ENCODE peak calls at places on chromosomes 3 and 15, in five cellular contexts. N is CD8-positive, alpha-beta T cell; K is stomach; R is neuronal stem cell; L is keratinocyte. U is an unnamed sample. For H3K36me3, the result is how much of the 10 kb centered on the place peaks cover.

GRCh38 chr3:12882336-12883310 is 41.3 kb upstream of the RPL32 start:
- DNase-seq in N (no peak), K (no peak), R (no peak), L (no peak), U (no peak)

GRCh38 chr15:71043373-71043772 is 71.9 kb upstream of the THSD4 start:
- DNase-seq in N (no peak), K (no peak), R (no peak), L (peak), U (no peak)

GRCh38 chr15:45458746-45459403 is 63.7 kb downstream of the SLC30A4 start:
- DNase-seq in N (peak), K (peak), R (peak), L (no peak), U (peak)

GRCh38 chr15:68797157-68797556 is 23.5 kb downstream of the ANP32A start:
- DNase-seq in N (no peak), K (no peak), R (no peak), L (no peak), U (no peak)

GRCh38 chr3:110021659-110022058 is 684.3 kb upstream of the DPPA4 start:
- DNase-seq in N (no peak), K (no peak), R (no peak), L (no peak), U (no peak)

GRCh38 chr3:51621091-51621892 is 49.8 kb upstream of the TEX264 start:
- DNase-seq in N (no peak), K (no peak), R (no peak), L (peak), U (no peak)

GRCh38 chr3:106773795-106774194 is 603.4 kb upstream of the CCDC54 start:
- DNase-seq in N (no peak), K (no peak), R (no peak), L (no peak), U (no peak)

GRCh38 chr3:113495035-113495434 is 19.9 kb downstream of the SPICE1 start:
- DNase-seq in N (no peak), K (no peak), R (no peak), L (no peak), U (no peak)

GRCh38 chr15:60005352-60006202 is 1.5 kb downstream of the FOXB1 start:
- DNase-seq in N (no peak), K (no peak), R (no peak), L (no peak), U (no peak)

GRCh38 chr3:187536185-187536584 is 134.0 kb downstream of the SST start:
- DNase-seq in N (no peak), K (no peak), R (no peak), L (no peak), U (no peak)

GRCh38 chr3:144229237-144229830 is 257.7 kb downstream of the DIPK2A start:
- DNase-seq in N (no peak), K (no peak), R (no peak), L (no peak), U (no peak)

GRCh38 chr15:82838096-82838735 is 28.8 kb downstream of the WHAMM start:
- DNase-seq in N (no peak), K (no peak), R (no peak), L (no peak), U (no peak)

GRCh38 chr3:141305436-141305835 is 62.9 kb upstream of the ZBTB38 start:
- DNase-seq in N (no peak), K (no peak), R (no peak), L (no peak), U (no peak)

GRCh38 chr3:132972333-132972732 is 65.9 kb upstream of the TMEM108 start:
- DNase-seq in N (no peak), K (no peak), R (no peak), L (no peak), U (no peak)
- H3K27ac ChIP-seq in N (no peak), K (no peak), R (no peak), L (no peak), U (no peak)

DNA sequence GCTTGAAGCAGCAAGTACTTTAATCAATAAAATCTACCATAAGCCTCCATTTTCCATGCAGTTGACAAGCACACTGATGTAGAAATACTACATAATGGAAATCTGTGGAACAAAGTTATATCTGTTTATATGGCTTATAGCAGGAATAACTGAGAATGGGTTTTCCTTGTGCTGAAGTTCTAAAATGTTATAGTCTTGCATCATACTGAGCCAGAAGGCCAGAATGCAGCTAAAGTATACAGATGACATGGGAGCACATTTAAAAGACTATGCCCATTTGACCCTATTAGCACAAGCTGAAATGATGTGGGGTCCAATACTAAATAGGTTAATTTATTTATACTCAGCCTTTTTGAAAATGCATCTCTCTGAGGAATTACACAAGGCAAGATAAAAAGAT is 25.1 kb downstream of the SLC24A5 start:
- DNase-seq in N (no peak), K (no peak), R (no peak), L (no peak), U (no peak)
- H3K36me3 ChIP-seq in N (under half), K (under half), R (under half), L (under half), U (under half)

DNA sequence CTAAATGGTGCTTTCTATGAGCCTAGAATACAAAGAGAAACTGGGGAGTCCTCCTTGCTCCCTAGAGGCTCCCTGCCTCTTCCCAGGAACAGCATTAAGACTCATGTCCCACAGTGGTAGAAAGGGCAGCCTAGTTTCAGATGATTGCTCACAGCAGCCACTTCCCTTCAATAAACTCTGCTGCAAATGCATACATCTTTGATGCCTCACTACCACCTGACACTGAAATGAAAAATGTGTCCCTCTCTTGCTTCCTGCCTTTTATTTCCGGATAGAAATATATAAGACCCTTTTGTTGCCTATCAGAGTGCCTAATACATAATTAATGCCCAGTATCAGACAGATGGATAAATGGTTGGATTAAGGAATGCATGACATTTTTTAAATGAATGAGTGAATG is 362.0 kb downstream of the LRRC3B start:
- DNase-seq in N (no peak), K (no peak), R (no peak), L (no peak), U (no peak)
- H3K27ac ChIP-seq in N (no peak), K (no peak), R (no peak), L (no peak), U (no peak)

GRCh38 chr3:8705575-8705974 is 28.0 kb upstream of the CAV3 start:
- DNase-seq in N (no peak), K (no peak), R (no peak), L (no peak), U (no peak)

GRCh38 chr3:8712871-8713360 is 20.7 kb upstream of the CAV3 start:
- DNase-seq in N (no peak), K (no peak), R (no peak), L (no peak), U (no peak)

GRCh38 chr3:8712045-8712870 is 21.3 kb upstream of the CAV3 start:
- DNase-seq in N (no peak), K (no peak), R (no peak), L (peak), U (no peak)

GRCh38 chr3:8709801-8710524 is 23.6 kb upstream of the CAV3 start:
- DNase-seq in N (no peak), K (peak), R (no peak), L (no peak), U (no peak)

GRCh38 chr3:8709287-8709686 is 24.3 kb upstream of the CAV3 start:
- DNase-seq in N (no peak), K (no peak), R (no peak), L (no peak), U (no peak)
- H3K36me3 ChIP-seq in N (under half), K (under half), R (under half), L (under half), U (under half)